ENCODE peak calls at places on chromosomes 5 and 9, in six cellular contexts. M is ELF-1; H is activated CD8-positive, alpha-beta memory T cell treated with anti-CD3 and anti-CD28 coated beads for 1 hour; Z is effector memory CD4-positive, alpha-beta T cell; K is H9; C is activated T-helper 1 cell treated with anti-CD3 and anti-CD28 coated beads, Interleukin-2, amount 50 U/mL, for 16 hours. Y is an unnamed sample.

GRCh38 chr5:35036536-35036935 is 11.2 kb downstream of the AGXT2 start:
- DNase-seq in K (no peak), C (no peak), Z (no peak), H (no peak), M (no peak), Y (no peak)

GRCh38 chr5:32645246-32645645 is 59.9 kb downstream of the SUB1 start:
- DNase-seq in Z (no peak), M (peak; percentile 16), H (no peak), K (no peak), C (no peak), Y (no peak)

GRCh38 chr9:91182831-91183230 is 178.9 kb downstream of the AUH start:
- DNase-seq in H (no peak), K (no peak), C (no peak), M (no peak), Z (no peak), Y (no peak)

GRCh38 chr9:135474915-135475314 is 4.7 kb upstream of the PPP1R26 start:
- DNase-seq in H (no peak), C (no peak), Z (no peak), K (peak; percentile 76), M (peak; percentile 63), Y (no peak)

GRCh38 chr9:93064392-93065124 is 6.1 kb downstream of the SUSD3 start:
- DNase-seq in K (no peak), M (no peak), C (peak; percentile 80), Z (peak; percentile 87), H (peak; percentile 73), Y (peak; percentile 58)

GRCh38 chr9:122389799-122390481 is 19.1 kb downstream of the PTGS1 start:
- DNase-seq in K (peak; percentile 49), H (no peak), Z (no peak), C (no peak), M (no peak), Y (no peak)

GRCh38 chr5:145775893-145776444 is 59.2 kb downstream of the PRELID2 start:
- DNase-seq in M (no peak), K (no peak), H (no peak), Z (no peak), C (no peak), Y (no peak)

GRCh38 chr9:72228282-72228681 is 79.0 kb downstream of the GDA start:
- DNase-seq in K (no peak), Z (no peak), C (no peak), H (no peak), M (no peak), Y (no peak)

GRCh38 chr5:171981847-171982246 is 24.6 kb downstream of the FBXW11 start:
- DNase-seq in K (no peak), Z (no peak), M (no peak), H (no peak), C (no peak), Y (no peak)

GRCh38 chr9:131279196-131279926 is 3.1 kb upstream of the FAM78A start:
- DNase-seq in K (no peak), Z (no peak), C (no peak), H (no peak), M (no peak), Y (no peak)

GRCh38 chr5:143400541-143401252 is 2.8 kb downstream of the NR3C1 start:
- DNase-seq in H (no peak), K (no peak), M (no peak), Z (no peak), C (no peak), Y (no peak)

GRCh38 chr5:50663636-50664035 is 2.8 kb upstream of the PARP8 start:
- DNase-seq in H (no peak), Z (no peak), M (no peak), K (no peak), C (no peak), Y (no peak)

GRCh38 chr5:36657563-36657995 is 51.2 kb downstream of the SLC1A3 start:
- DNase-seq in Z (no peak), M (no peak), K (no peak), C (no peak), H (no peak), Y (no peak)

GRCh38 chr5:160508780-160509361 is 87.2 kb downstream of the PTTG1 start:
- DNase-seq in H (peak; percentile 22), M (peak; percentile 86), Z (peak; percentile 27), K (peak; percentile 70), C (no peak), Y (no peak)

GRCh38 chr9:84668204-84669007 is 1.1 kb upstream of the NTRK2 start:
- DNase-seq in Z (no peak), H (no peak), C (no peak), K (peak; percentile 87), M (peak; percentile 91), Y (no peak)

GRCh38 chr9:107684224-107684623 is 194.7 kb upstream of the KLF4 start:
- DNase-seq in Z (no peak), K (no peak), M (peak; percentile 25), H (no peak), C (no peak), Y (no peak)

GRCh38 chr5:128637031-128637430 is 99.0 kb upstream of the FBN2 start:
- DNase-seq in H (no peak), Z (no peak), C (no peak), K (no peak), M (no peak), Y (no peak)

GRCh38 chr5:38105231-38105570 is 153.2 kb upstream of the EGFLAM start:
- DNase-seq in M (peak; percentile 19), K (peak; percentile 41), C (no peak), H (no peak), Z (no peak), Y (no peak)

GRCh38 chr5:159061186-159061796 is 38.4 kb downstream of the EBF1 start:
- DNase-seq in K (no peak), Z (no peak), C (no peak), M (no peak), H (no peak), Y (no peak)

GRCh38 chr9:81082251-81082650 is 607.1 kb downstream of the TLE1 start:
- DNase-seq in Z (no peak), H (no peak), C (no peak), M (no peak), K (no peak), Y (no peak)

GRCh38 chr5:133827830-133828229 is 140.6 kb downstream of the C5orf15 start:
- DNase-seq in K (no peak), H (no peak), Z (no peak), M (no peak), C (no peak), Y (no peak)

GRCh38 chr5:88925692-88926490 is 42.9 kb upstream of the MEF2C start:
- DNase-seq in Z (no peak), C (no peak), H (no peak), K (no peak), M (no peak), Y (no peak)

GRCh38 chr5:87997662-87998061 is 271.0 kb downstream of the TMEM161B start:
- DNase-seq in Z (no peak), M (no peak), K (no peak), H (no peak), C (no peak), Y (no peak)

GRCh38 chr9:98450486-98450885 is 195.0 kb upstream of the TBC1D2 start:
- DNase-seq in Z (no peak), H (no peak), M (no peak), C (no peak), K (no peak), Y (no peak)

GRCh38 chr9:21415492-21416267 is 6.8 kb downstream of the IFNA8 start:
- DNase-seq in Z (no peak), H (no peak), C (no peak), M (no peak), K (no peak), Y (no peak)

GRCh38 chr9:37944671-37945481 is 40.9 kb upstream of the SLC25A51 start:
- DNase-seq in M (peak; percentile 89), K (peak; percentile 57), Z (no peak), C (no peak), H (no peak), Y (no peak)

GRCh38 chr9:37030591-37030939 is 3.5 kb downstream of the PAX5 start:
- DNase-seq in Z (no peak), C (no peak), H (no peak), M (no peak), K (peak; percentile 18), Y (no peak)

GRCh38 chr5:123708074-123708806 is 196.3 kb downstream of the CSNK1G3 start:
- DNase-seq in Z (no peak), H (no peak), K (no peak), C (no peak), M (no peak), Y (no peak)

GRCh38 chr5:88881566-88881965 is 1.4 kb downstream of the MEF2C start:
- DNase-seq in Z (no peak), M (no peak), H (no peak), K (no peak), C (no peak), Y (no peak)

GRCh38 chr9:117153021-117153420 is 261.8 kb downstream of the ASTN2 start:
- DNase-seq in K (no peak), Z (no peak), M (no peak), C (no peak), H (no peak), Y (no peak)

GRCh38 chr5:150377964-150378694 is 20.6 kb downstream of the TCOF1 start:
- DNase-seq in K (no peak), M (peak; percentile 89), Z (no peak), C (no peak), H (no peak), Y (no peak)

GRCh38 chr5:107381189-107381856 is 289.4 kb downstream of the EFNA5 start:
- DNase-seq in M (no peak), Z (no peak), C (no peak), H (no peak), K (no peak), Y (no peak)

GRCh38 chr5:127928053-127928452 is 155.5 kb upstream of the SLC12A2 start:
- DNase-seq in C (no peak), K (no peak), Z (no peak), H (no peak), M (no peak), Y (no peak)

GRCh38 chr9:89175739-89176360 is 2.8 kb downstream of the SHC3 start:
- DNase-seq in M (no peak), K (no peak), C (no peak), Z (no peak), H (no peak), Y (no peak)

GRCh38 chr5:33067291-33067690 is 356.2 kb downstream of the NPR3 start:
- DNase-seq in Z (no peak), C (no peak), K (no peak), M (no peak), H (no peak), Y (no peak)

GRCh38 chr9:133331641-133332380 is 4.2 kb downstream of the SURF6 start:
- DNase-seq in K (peak; percentile 28), H (no peak), Z (no peak), M (no peak), C (no peak), Y (no peak)

Y was measured in activated gamma-delta T cell.